ENCODE peak calls at places on chromosomes 13 and 19, in four cellular contexts. E, U, R and M are unnamed samples.

GRCh38 chr13:67238277-67238859 is 8.2 kb upstream of the PCDH9 start:
- DNase-seq in E (peak; percentile 39), U (no peak), R (no peak), M (no peak)

GRCh38 chr19:19531951-19532805 is 3.5 kb downstream of the YJEFN3 start:
- DNase-seq in E (peak; percentile 66), U (peak; percentile 91), R (peak; percentile 85), M (no peak)

GRCh38 chr19:3479177-3479818 is 1.0 kb downstream of the SMIM24 start:
- DNase-seq in E (no peak), U (no peak), R (no peak), M (no peak)

GRCh38 chr13:23889598-23890224 is 511 bp upstream of the MIPEP start:
- DNase-seq in E (peak; percentile 33), U (no peak), R (no peak), M (no peak)

GRCh38 chr13:110334256-110334655 is 27.2 kb downstream of the COL4A2 start:
- DNase-seq in E (peak; percentile 72), U (peak; percentile 33), R (no peak), M (no peak)

GRCh38 chr13:26502826-26503225 is 54.7 kb upstream of the WASF3 start:
- DNase-seq in E (peak; percentile 50), U (no peak), R (no peak), M (no peak)

GRCh38 chr19:10751109-10751972 is 33.5 kb downstream of the DNM2 start:
- DNase-seq in E (peak; percentile 70), U (peak; percentile 85), R (peak; percentile 72), M (no peak)

GRCh38 chr19:19427935-19428334 is 22.5 kb downstream of the GATAD2A start:
- DNase-seq in E (no peak), U (no peak), R (no peak), M (no peak)

GRCh38 chr19:18744019-18744418 is 47.1 kb downstream of the COMP start:
- DNase-seq in E (no peak), U (no peak), R (no peak), M (peak; percentile 84)

GRCh38 chr13:37618554-37618953 is 20.0 kb upstream of the POSTN start:
- DNase-seq in E (peak; percentile 24), U (no peak), R (no peak), M (no peak)

GRCh38 chr19:47436712-47437401 is 17.5 kb upstream of the MEIS3 start:
- DNase-seq in E (peak; percentile 76), U (peak; percentile 87), R (peak; percentile 82), M (no peak)

GRCh38 chr19:57031156-57031555 is 88.6 kb upstream of the USP29 start:
- DNase-seq in E (no peak), U (no peak), R (no peak), M (no peak)

GRCh38 chr19:52492991-52493470 is 34.4 kb upstream of the ZNF808 start:
- DNase-seq in E (peak; percentile 1), U (no peak), R (no peak), M (no peak)

GRCh38 chr19:56727731-56728130 is 56.2 kb upstream of the ZNF835 start:
- DNase-seq in E (no peak), U (no peak), R (no peak), M (no peak)

GRCh38 chr13:113920606-113921306 is 53.1 kb downstream of the C13orf46 start:
- DNase-seq in E (no peak), U (no peak), R (no peak), M (no peak)

GRCh38 chr19:8663920-8664670 is 33.7 kb downstream of the NFILZ start:
- DNase-seq in E (no peak), U (no peak), R (no peak), M (peak; percentile 59)

GRCh38 chr19:8702350-8702749 is 3.8 kb upstream of the ACTL9 start:
- DNase-seq in E (peak; percentile 7), U (no peak), R (no peak), M (no peak)

GRCh38 chr19:11949201-11949600 is 15.6 kb upstream of the ZNF763 start:
- DNase-seq in E (no peak), U (no peak), R (no peak), M (no peak)

GRCh38 chr13:62682788-62683187 is 1267.1 kb upstream of the PCDH20 start:
- DNase-seq in E (no peak), U (no peak), R (no peak), M (no peak)

GRCh38 chr19:30566681-30567420 is 194.7 kb downstream of the ZNF536 start:
- DNase-seq in E (no peak), U (no peak), R (no peak), M (no peak)

GRCh38 chr19:46295401-46296308 is 1.2 kb upstream of the HIF3A start:
- DNase-seq in E (no peak), U (no peak), R (peak; percentile 40), M (no peak)

GRCh38 chr19:57241181-57241580 is 749 bp downstream of the ZNF805 start:
- DNase-seq in E (peak; percentile 23), U (no peak), R (no peak), M (no peak)

GRCh38 chr19:6138511-6138910 is 3.0 kb downstream of the ACSBG2 start:
- DNase-seq in E (no peak), U (no peak), R (no peak), M (no peak)

GRCh38 chr13:106734185-106734584 is 166.2 kb upstream of the ARGLU1 start:
- DNase-seq in E (no peak), U (no peak), R (no peak), M (no peak)

GRCh38 chr13:42495751-42496150 is 78.2 kb upstream of the TNFSF11 start:
- DNase-seq in E (no peak), U (no peak), R (no peak), M (no peak)

GRCh38 chr13:98570929-98571372 is 6.0 kb downstream of the STK24 start:
- DNase-seq in E (peak; percentile 85), U (no peak), R (peak; percentile 57), M (no peak)

GRCh38 chr19:32808236-32808635 is 61.3 kb downstream of the SLC7A9 start:
- DNase-seq in E (no peak), U (no peak), R (no peak), M (no peak)

GRCh38 chr13:106357198-106357597 is 178.3 kb downstream of the EFNB2 start:
- DNase-seq in E (no peak), U (no peak), R (no peak), M (no peak)

GRCh38 chr19:47190167-47190727 is 40.8 kb downstream of the BBC3 start:
- DNase-seq in E (peak; percentile 16), U (peak; percentile 90), R (peak; percentile 76), M (peak; percentile 92)

GRCh38 chr13:107842562-107843180 is 372.7 kb downstream of the LIG4 start:
- DNase-seq in E (no peak), U (no peak), R (no peak), M (no peak)

DNA sequence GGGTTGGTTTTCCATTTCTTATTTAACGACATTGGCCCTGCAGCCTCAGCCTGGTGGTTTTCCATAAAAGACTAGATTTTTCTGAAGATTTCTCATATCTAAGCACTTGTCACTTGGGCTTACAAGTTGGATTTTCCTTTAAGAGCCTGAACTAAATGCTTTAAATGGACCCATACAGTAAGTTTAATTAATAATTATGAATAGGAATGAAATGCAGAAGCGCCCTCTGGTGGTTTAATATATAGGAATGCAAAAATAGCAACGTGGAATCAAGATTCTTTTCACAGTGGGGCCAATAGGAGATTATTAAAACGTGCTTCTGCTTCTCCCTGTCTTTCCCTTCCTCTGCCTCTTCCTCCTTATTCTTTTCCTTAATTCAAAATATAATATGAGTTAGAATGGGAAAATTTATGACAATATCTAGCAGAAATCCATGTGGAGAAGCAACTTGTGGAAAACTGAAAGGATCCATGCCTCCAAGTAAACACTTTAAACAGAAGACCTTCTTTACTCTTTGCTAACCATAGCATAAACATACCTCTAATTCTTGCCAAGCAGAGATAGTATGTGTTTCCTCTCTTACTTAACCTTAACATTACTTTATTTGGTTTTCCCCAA is 324.0 kb downstream of the GPC5 start:
- DNase-seq in E (peak; percentile 40), U (no peak), R (no peak), M (no peak)
- TF ChIP-seq CTCF in E (peak; percentile 42), U (peak; percentile 75), R (peak; percentile 65), M (peak; percentile 96)

GRCh38 chr19:58326914-58327726 is at the start of gene ZSCAN22:
- DNase-seq in E (peak; percentile 98), U (peak; percentile 98), R (peak; percentile 98), M (peak; percentile 99)

GRCh38 chr19:58325623-58326022 is 1.2 kb upstream of the ZSCAN22 start:
- DNase-seq in E (peak; percentile 77), U (no peak), R (no peak), M (no peak)

GRCh38 chr19:58330458-58330857 is 3.7 kb downstream of the ZSCAN22 start:
- DNase-seq in E (peak; percentile 78), U (no peak), R (no peak), M (no peak)

GRCh38 chr19:58326501-58326913 is 287 bp upstream of the ZSCAN22 start:
- DNase-seq in E (no peak), U (no peak), R (no peak), M (no peak)

GRCh38 chr19:58328999-58329398 is 2.2 kb downstream of the ZSCAN22 start:
- DNase-seq in E (no peak), U (no peak), R (no peak), M (no peak)
- TF ChIP-seq CTCF in E (no peak), U (peak; percentile 12), R (no peak), M (peak; percentile 38)

DNA sequence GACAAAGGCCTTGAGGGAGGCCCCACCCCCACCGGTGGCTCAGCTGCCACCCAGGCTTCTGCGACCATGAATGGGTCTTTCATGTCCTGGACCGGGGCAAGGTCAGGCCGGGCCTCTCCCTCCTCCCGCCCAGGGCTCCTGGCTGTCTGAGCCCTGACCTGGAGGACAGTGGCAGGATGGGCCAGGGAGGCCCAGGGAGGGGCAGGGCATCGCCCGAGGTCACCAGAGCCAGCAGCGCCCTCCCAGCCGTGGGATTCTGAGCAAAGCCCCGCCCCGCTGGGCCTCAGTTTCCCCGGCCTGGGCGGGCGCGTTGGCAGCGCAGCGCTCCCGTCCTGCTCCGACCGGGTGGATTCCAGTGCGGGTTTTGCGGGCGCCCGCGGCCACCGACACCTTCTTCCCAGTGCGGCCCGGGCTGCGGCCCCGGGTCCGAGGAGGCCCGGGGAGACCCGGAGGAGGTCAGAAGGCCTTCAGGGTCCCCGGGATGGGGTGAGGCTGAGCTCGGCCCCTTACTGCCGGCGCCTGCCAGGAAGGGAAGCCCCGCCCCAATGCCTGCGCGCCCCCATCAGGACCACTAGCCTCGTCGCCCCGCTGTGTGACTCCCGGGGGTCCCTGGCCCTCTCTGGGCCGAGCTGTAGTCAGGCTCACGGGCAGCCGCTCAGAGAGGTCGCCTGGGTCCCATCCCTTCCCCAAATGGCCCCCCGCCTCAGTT is 24.6 kb upstream of the SEMA6B start:
- DNase-seq in E (peak; percentile 56), U (no peak), R (peak; percentile 28), M (no peak)
- TF ChIP-seq CTCF in E (no peak), U (no peak), R (no peak), M (no peak)

GRCh38 chr13:76886005-76886291 is 257 bp downstream of the KCTD12 start:
- DNase-seq in E (no peak), U (no peak), R (no peak), M (no peak)

GRCh38 chr13:76885203-76886004 is 801 bp downstream of the KCTD12 start:
- DNase-seq in E (peak; percentile 80), U (peak; percentile 88), R (peak; percentile 83), M (peak; percentile 90)

GRCh38 chr13:76884571-76885202 is 1.5 kb downstream of the KCTD12 start:
- DNase-seq in E (peak; percentile 49), U (no peak), R (peak; percentile 41), M (no peak)

GRCh38 chr13:76887070-76887563 is 912 bp upstream of the KCTD12 start:
- DNase-seq in E (no peak), U (no peak), R (peak; percentile 23), M (no peak)

GRCh38 chr13:76886292-76887061 is at the start of gene KCTD12:
- DNase-seq in E (peak; percentile 79), U (peak; percentile 95), R (peak; percentile 85), M (peak; percentile 90)
- TF ChIP-seq CTCF in E (no peak), U (peak; percentile 31), R (no peak), M (peak; percentile 69)